ENCODE peak calls at places on chromosome 14, in seven cellular contexts. W, S, I, X, J, T and K are unnamed samples.

GRCh38 chr14:93042968-93043940 is 72.5 kb downstream of the ITPK1 start:
- DNase-seq in S (no peak), J (no peak), X (no peak), W (peak), T (peak), I (peak), K (peak)

GRCh38 chr14:80798211-80798610 is 143.3 kb downstream of the CEP128 start:
- DNase-seq in S (no peak), W (no peak), I (no peak), T (no peak), X (no peak), J (no peak), K (no peak)

GRCh38 chr14:95597784-95598204 is 62.9 kb downstream of the GLRX5 start:
- DNase-seq in S (no peak), W (peak), T (no peak), I (no peak), J (no peak), X (peak), K (peak)

GRCh38 chr14:25658988-25659387 is 609.0 kb upstream of the STXBP6 start:
- DNase-seq in J (no peak), S (no peak), T (no peak), I (no peak), W (no peak), X (no peak), K (no peak)

GRCh38 chr14:64035143-64035542 is 182.3 kb downstream of the SYNE2 start:
- DNase-seq in X (no peak), I (no peak), S (peak), J (no peak), T (peak), W (no peak), K (no peak)

GRCh38 chr14:99234366-99234765 is 37.6 kb downstream of the BCL11B start:
- DNase-seq in I (no peak), W (no peak), J (no peak), T (no peak), S (no peak), X (no peak), K (no peak)

GRCh38 chr14:90677484-90678045 is 138.7 kb downstream of the TTC7B start:
- DNase-seq in I (no peak), W (peak), X (no peak), T (no peak), S (no peak), J (no peak), K (no peak)

GRCh38 chr14:22432348-22432976 is 156.6 kb downstream of the DAD1 start:
- DNase-seq in X (no peak), S (peak), W (peak), I (peak), T (peak), J (no peak), K (no peak)

GRCh38 chr14:22839159-22839779 is 2.9 kb downstream of the MMP14 start:
- DNase-seq in X (no peak), J (peak), W (no peak), S (no peak), T (no peak), I (peak), K (no peak)

GRCh38 chr14:95341115-95341514 is 21.4 kb upstream of the CLMN start:
- DNase-seq in X (no peak), T (no peak), S (no peak), W (no peak), J (no peak), I (no peak), K (no peak)

GRCh38 chr14:80278293-80279037 is 67.2 kb upstream of the DIO2 start:
- DNase-seq in J (no peak), I (no peak), S (no peak), T (no peak), X (no peak), W (peak), K (no peak)

GRCh38 chr14:104373855-104374717 is 205.5 kb upstream of the C14orf180 start:
- DNase-seq in J (peak), W (no peak), T (no peak), S (no peak), I (no peak), X (no peak), K (no peak)

GRCh38 chr14:94690486-94690885 is 78.3 kb downstream of the SERPINA3 start:
- DNase-seq in W (no peak), S (no peak), X (peak), T (no peak), J (no peak), I (no peak), K (no peak)

GRCh38 chr14:61930101-61930857 is 168.1 kb downstream of the SNAPC1 start:
- DNase-seq in S (no peak), I (no peak), T (no peak), J (no peak), W (no peak), X (peak), K (no peak)

GRCh38 chr14:52873694-52874093 is 77.2 kb downstream of the FERMT2 start:
- DNase-seq in S (no peak), T (no peak), I (peak), J (peak), W (peak), X (no peak), K (no peak)

GRCh38 chr14:70086685-70087379 is 101.9 kb downstream of the SLC8A3 start:
- DNase-seq in J (no peak), W (peak), I (no peak), X (peak), S (no peak), T (no peak), K (peak)

GRCh38 chr14:68759912-68760311 is 33.0 kb downstream of the ZFP36L1 start:
- DNase-seq in J (no peak), W (no peak), T (no peak), I (no peak), S (no peak), X (no peak), K (no peak)
- TF ChIP-seq CTCF in J (no peak), W (no peak), T (no peak), I (no peak), S (no peak), X (no peak), K (no peak)

GRCh38 chr14:77151245-77151644 is 9.7 kb upstream of the ZDHHC22 start:
- DNase-seq in J (no peak), I (no peak), W (peak), S (no peak), T (no peak), X (peak), K (no peak)
- TF ChIP-seq CTCF in J (peak), I (no peak), W (peak), S (peak), T (peak), X (peak), K (peak)

GRCh38 chr14:59125156-59125555 is 63.3 kb upstream of the DAAM1 start:
- DNase-seq in J (no peak), W (no peak), T (no peak), S (no peak), I (no peak), X (no peak), K (no peak)

GRCh38 chr14:59123975-59124374 is 64.5 kb upstream of the DAAM1 start:
- DNase-seq in J (no peak), I (no peak), X (no peak), W (peak), T (no peak), S (no peak), K (no peak)

GRCh38 chr14:59126714-59127436 is 61.6 kb upstream of the DAAM1 start:
- DNase-seq in T (no peak), J (no peak), X (no peak), S (no peak), W (peak), I (peak), K (peak)

GRCh38 chr14:59130472-59130871 is 58.0 kb upstream of the DAAM1 start:
- DNase-seq in X (no peak), T (no peak), J (no peak), W (no peak), I (no peak), S (no peak), K (no peak)

DNA sequence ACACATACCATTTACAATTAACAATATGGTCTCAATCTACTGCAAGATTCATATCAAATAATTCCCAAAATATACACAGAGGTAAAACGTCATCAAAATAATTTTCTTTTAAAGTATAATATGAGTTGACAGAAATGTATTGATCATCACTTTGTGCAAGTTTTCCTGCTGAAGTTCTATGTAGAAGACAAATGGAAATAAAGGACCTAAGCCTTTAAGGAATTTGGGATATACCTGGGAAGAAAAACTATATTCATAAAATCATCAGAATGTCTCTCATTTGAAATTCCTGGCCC is 61.1 kb upstream of the DAAM1 start:
- DNase-seq in I (no peak), W (no peak), S (no peak), X (no peak), T (no peak), J (no peak), K (no peak)
- TF ChIP-seq CTCF in I (no peak), W (no peak), S (no peak), X (no peak), T (no peak), J (no peak), K (no peak)

DNA sequence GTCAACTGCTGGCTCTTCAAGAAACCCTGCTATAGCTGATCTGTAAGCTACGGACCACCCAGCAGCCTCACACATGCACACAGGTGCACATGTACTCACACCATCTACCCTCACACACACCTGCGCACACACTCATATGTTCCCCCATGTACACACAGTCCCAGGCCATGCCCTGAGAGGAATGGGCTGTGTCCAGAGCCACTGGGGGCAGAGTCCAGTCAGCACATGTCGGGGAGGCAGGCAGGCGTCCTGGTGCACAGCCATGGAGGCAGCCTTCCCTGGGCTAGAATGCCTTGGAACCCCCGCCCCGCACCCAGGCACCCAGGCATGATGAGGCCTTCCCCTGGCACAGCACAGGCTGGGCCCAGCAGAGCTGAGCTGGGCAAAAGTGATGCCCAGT is 58.3 kb upstream of the DLK1 start:
- DNase-seq in W (peak), J (no peak), T (no peak), I (no peak), S (no peak), X (no peak), K (no peak)
- TF ChIP-seq CTCF in W (no peak), J (no peak), T (no peak), I (no peak), S (no peak), X (no peak), K (no peak)

DNA sequence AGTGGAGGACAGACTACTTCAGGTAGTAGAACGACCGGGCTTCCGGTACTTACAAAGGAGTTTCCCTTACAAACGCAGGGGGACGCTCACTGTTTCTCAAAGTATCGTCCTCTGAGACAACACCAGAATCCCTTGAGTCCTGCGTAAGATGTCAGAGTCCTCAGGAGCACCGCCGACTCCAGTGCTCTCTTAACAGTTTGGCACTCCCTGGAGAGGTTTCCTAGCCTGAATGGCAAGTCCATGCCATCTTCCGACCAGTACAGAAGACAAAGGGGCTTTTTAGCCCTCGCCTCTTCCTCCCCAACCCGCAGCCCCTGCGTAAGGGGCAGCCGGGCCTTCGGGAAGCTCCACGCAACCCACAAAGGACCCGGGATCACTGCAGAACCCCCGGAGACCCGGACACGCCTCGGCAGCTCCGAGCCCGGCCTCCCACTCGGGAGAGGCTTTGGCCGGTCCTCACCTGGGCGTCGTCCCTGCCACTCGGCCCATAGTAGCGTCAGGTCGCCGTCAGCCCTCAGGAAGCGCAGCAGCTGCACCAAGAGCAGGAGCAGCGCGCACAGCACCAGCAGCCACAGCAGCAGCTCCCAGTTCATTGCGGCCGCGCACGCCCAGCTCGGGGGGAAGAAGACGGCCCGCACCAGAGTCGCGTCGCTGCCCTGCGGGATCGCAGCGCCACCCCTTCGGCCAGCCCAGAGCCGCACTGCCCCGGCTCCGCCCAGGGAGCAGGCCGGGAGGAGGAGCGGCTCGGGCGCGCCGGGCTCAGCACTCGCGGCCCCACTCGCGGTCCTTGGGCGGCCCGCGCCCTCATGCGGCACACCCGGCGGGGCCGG is at the start of gene DHRS7:
- DNase-seq in I (peak), T (no peak), J (peak), S (peak), X (peak), W (peak), K (peak)
- TF ChIP-seq CTCF in I (no peak), T (peak), J (peak), S (peak), X (peak), W (peak), K (peak)

DNA sequence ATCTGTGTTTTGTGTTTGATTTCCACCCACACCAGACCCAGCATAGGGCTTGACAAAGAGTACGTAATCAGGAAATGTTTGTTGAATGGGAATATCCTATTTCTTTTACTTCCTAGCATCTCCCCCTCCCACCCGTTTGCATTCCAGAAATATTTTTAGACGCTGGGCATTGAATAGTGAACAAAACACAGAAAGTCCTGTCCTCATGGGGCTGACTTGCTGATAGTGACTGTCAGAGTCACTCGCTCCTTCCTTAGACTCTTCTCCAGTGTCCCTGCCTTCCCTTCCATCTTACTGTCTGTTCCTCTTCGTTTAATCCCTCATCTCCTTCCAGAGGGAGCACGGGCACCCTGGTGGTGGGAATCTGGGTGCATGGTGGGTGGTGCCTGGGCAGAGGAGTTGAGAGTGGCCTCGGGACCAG is 53.6 kb downstream of the SLC25A47 start:
- DNase-seq in T (no peak), I (no peak), X (no peak), W (peak), S (no peak), J (no peak), K (no peak)
- TF ChIP-seq CTCF in T (peak), I (no peak), X (peak), W (no peak), S (peak), J (no peak), K (no peak)

DNA sequence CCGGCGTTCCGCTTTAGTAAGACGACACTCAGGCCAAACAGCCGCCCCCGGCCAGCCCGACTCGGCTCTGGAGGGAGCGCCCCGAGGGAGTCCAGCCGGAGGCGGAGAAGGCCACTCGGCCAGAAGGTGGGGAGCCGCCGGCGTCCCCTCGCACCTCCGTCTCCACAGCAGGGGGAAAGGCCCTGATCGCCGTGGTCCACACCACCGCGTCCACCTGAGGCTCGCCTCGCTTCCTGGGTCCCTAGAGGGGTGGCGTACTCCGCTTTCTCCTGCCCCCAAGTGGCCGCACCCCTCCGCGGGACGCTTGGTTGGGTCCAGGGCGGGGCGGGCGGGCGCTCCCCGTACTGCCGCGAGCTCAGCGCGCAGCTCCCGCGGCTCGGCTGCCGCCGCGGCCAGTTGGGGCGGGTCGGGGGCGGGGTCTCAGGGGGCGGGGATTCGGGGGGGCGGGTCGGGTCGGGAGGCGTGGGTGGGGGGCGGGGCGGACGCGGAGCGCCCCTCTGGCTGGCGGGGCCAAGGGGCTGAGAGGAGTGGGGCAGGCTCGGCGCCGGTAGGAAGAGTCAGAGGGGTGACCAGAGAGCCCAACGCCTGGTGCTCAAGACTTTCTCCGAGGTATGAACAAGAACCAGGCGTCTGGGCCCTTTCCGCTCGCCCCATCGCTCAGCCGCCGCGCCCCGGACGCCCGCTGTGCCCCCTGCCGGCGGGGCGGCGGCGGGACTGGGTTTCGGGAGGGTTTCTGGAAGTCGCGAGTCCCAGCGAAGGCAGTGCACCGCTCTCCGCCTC is at the start of gene FRMD6:
- DNase-seq in X (peak), W (peak), J (peak), T (peak), I (peak), S (peak), K (peak)
- TF ChIP-seq CTCF in X (peak), W (peak), J (peak), T (peak), I (no peak), S (peak), K (peak)

DNA sequence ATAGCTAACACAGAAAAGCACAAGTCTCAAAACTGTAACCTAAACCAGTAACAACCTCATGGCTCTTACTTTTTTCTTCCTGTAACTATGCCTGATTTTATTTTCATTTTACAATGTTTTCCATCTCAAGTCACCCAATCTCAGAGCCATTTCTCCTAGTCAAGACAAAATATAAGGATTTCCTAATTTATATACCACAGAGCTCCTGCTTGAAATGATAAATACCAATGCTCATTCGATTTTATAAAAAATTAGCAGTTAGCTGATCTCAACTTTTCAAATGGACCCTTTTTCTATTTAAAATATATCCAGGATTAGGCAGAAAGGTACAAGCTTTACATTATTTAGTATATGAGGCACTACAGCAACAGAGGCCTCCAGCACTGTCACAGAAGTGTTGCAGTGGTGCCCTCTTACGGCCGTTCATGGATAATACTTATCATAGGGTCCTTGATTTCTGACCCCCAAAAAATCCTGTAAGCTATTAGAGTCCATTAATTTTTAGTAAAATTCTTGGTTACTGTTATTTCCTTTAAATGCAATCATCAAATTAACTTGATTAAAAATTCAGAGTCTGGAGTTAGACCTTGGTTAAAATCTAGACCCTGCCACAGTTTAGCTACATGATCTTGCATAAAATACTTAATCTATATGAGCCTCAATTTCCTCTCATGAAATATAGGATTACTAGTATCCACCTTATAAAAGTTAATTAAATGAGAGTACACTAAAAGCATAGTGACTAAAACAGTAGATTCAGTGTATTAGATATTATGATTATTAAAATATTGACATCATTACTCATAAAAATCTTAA is 68.3 kb downstream of the SEC23A start:
- DNase-seq in I (no peak), S (no peak), W (peak), X (no peak), J (no peak), T (no peak), K (no peak)
- TF ChIP-seq CTCF in I (no peak), S (peak), W (peak), X (peak), J (no peak), T (peak), K (no peak)

GRCh38 chr14:106044949-106045596 is 518.7 kb downstream of the TMEM121 start:
- DNase-seq in X (no peak), I (no peak), W (no peak), S (no peak), J (peak), T (no peak), K (peak)
- TF ChIP-seq CTCF in X (no peak), I (no peak), W (no peak), S (no peak), J (no peak), T (no peak), K (peak)